ENCODE peak calls at places on chromosomes 12 and 14, in eight cellular contexts. N is tibial nerve; C is GM23248; A is NT2/D1; J is psoas muscle; S is K562; K is naive thymus-derived CD4-positive, alpha-beta T cell; H is HCT116. T is an unnamed sample. For H3K9me3, the result is how much of the 10 kb centered on the place peaks cover.

GRCh38 chr12:98352218-98352811 is 163.1 kb upstream of the TMPO start:
- DNase-seq in N (no peak), C (peak), A (no peak), J (no peak), S (no peak), K (no peak), H (peak), T (no peak)

GRCh38 chr12:13864081-13864673 is 117.2 kb downstream of the GRIN2B start:
- DNase-seq in N (peak), C (peak), A (peak), J (peak), S (peak), K (no peak), H (peak), T (peak)

GRCh38 chr12:78290606-78291345 is 460.1 kb downstream of the NAV3 start:
- DNase-seq in N (no peak), C (peak), A (no peak), J (no peak), S (no peak), K (no peak), H (no peak), T (no peak)

GRCh38 chr12:13981296-13981962 is at the start of gene GRIN2B:
- DNase-seq in N (no peak), C (no peak), A (peak), J (no peak), S (no peak), K (no peak), H (peak), T (no peak)

GRCh38 chr12:128178551-128178950 is 88.4 kb upstream of the TMEM132C start:
- DNase-seq in N (no peak), C (no peak), A (no peak), J (no peak), S (no peak), K (no peak), H (no peak), T (no peak)

GRCh38 chr12:124321040-124321481 is 26.2 kb downstream of the RFLNA start:
- DNase-seq in N (peak), C (peak), A (peak), J (peak), S (peak), K (peak), H (no peak), T (peak)

GRCh38 chr12:124471828-124472227 is 95.6 kb downstream of the NCOR2 start:
- DNase-seq in N (no peak), C (no peak), A (no peak), J (no peak), S (no peak), K (no peak), H (no peak), T (no peak)

GRCh38 chr14:100246136-100246535 is 7.2 kb downstream of the YY1 start:
- DNase-seq in N (no peak), C (no peak), A (no peak), J (no peak), S (peak), K (no peak), H (no peak), T (no peak)

GRCh38 chr12:95700316-95700785 is 90.2 kb downstream of the NTN4 start:
- DNase-seq in N (no peak), C (peak), A (no peak), J (no peak), S (no peak), K (no peak), H (no peak), T (no peak)

GRCh38 chr12:3692616-3693365 is 60.1 kb downstream of the CRACR2A start:
- DNase-seq in N (no peak), C (no peak), A (no peak), J (no peak), S (no peak), K (no peak), H (no peak), T (no peak)

GRCh38 chr12:31471823-31472222 is 119.1 kb downstream of the DENND5B start:
- DNase-seq in N (no peak), C (no peak), A (no peak), J (no peak), S (no peak), K (no peak), H (no peak), T (no peak)

GRCh38 chr14:24442240-24443052 is at the start of gene SDR39U1:
- DNase-seq in N (peak), C (peak), A (peak), J (peak), S (peak), K (peak), H (peak), T (peak)

GRCh38 chr12:50751921-50752721 is 11.8 kb upstream of the ATF1 start:
- DNase-seq in N (no peak), C (peak), A (no peak), J (no peak), S (peak), K (no peak), H (no peak), T (no peak)

GRCh38 chr12:115194448-115194847 is 510.5 kb upstream of the TBX3 start:
- DNase-seq in N (no peak), C (no peak), A (no peak), J (no peak), S (no peak), K (no peak), H (no peak), T (no peak)

GRCh38 chr12:24954261-24954660 is 5.4 kb upstream of the BCAT1 start:
- DNase-seq in N (no peak), C (no peak), A (no peak), J (no peak), S (no peak), K (no peak), H (no peak), T (no peak)

GRCh38 chr14:73240816-73241480 is 3.6 kb downstream of the PAPLN start:
- DNase-seq in N (no peak), C (no peak), A (no peak), J (no peak), S (no peak), K (no peak), H (no peak), T (no peak)

GRCh38 chr12:26971963-26972362 is 33.7 kb downstream of the FGFR1OP2 start:
- DNase-seq in N (no peak), C (no peak), A (no peak), J (no peak), S (no peak), K (peak), H (no peak), T (peak)

GRCh38 chr14:46574976-46575375 is 76.6 kb downstream of the RPL10L start:
- DNase-seq in N (no peak), C (no peak), A (no peak), J (no peak), S (no peak), K (no peak), H (no peak), T (no peak)

GRCh38 chr12:47838286-47838931 is 18.7 kb upstream of the HDAC7 start:
- DNase-seq in N (peak), C (peak), A (no peak), J (no peak), S (peak), K (peak), H (peak), T (no peak)

GRCh38 chr12:68349921-68350606 is 17.9 kb upstream of the MDM1 start:
- DNase-seq in N (no peak), C (peak), A (no peak), J (no peak), S (no peak), K (no peak), H (no peak), T (no peak)

GRCh38 chr12:77746108-77746507 is 84.6 kb upstream of the NAV3 start:
- DNase-seq in N (no peak), C (no peak), A (no peak), J (no peak), S (no peak), K (no peak), H (no peak), T (no peak)

GRCh38 chr14:70052990-70053389 is 135.8 kb downstream of the SLC8A3 start:
- DNase-seq in N (no peak), C (peak), A (no peak), J (no peak), S (no peak), K (no peak), H (no peak), T (no peak)

GRCh38 chr12:116882742-116883141 is 1.5 kb upstream of the HRK start:
- DNase-seq in N (no peak), C (peak), A (no peak), J (no peak), S (no peak), K (no peak), H (no peak), T (no peak)

DNA sequence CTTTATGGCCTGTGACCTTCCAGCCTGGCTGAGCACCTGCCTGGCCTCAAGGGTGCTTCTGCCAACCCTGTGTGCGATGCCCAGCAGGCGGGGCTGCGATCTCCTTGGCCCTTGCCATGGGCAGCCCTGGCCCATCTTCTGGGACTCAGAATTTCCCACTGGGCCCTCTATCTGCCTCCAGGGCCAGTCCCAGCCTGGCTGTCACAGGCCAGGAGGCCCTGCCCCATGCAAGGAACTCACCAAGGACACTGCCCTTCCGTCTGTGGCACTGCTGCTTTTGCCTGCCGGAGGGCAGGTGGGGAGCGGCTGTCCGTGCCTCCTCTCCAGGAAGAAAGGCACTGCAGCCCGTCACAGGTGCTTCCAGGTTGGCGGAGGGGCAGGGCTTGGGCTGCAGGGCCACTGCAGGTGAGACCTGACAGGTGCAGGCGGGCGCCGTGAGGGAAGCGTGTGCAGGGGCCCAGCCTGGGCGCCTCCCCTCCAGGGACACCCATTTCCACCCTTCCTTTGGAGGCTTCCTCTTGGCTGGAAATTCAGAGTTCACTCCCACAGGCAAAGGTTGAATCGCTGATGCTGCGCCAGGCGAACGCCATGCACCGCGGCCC is 177.8 kb downstream of the KIF26A start:
- DNase-seq in N (no peak), C (no peak), A (no peak), J (no peak), S (no peak), K (no peak), H (no peak), T (no peak)
- H3K9me3 ChIP-seq in N (under half), C (under half), A (under half), J (under half), S (under half), K (under half), H (under half), T (under half)

DNA sequence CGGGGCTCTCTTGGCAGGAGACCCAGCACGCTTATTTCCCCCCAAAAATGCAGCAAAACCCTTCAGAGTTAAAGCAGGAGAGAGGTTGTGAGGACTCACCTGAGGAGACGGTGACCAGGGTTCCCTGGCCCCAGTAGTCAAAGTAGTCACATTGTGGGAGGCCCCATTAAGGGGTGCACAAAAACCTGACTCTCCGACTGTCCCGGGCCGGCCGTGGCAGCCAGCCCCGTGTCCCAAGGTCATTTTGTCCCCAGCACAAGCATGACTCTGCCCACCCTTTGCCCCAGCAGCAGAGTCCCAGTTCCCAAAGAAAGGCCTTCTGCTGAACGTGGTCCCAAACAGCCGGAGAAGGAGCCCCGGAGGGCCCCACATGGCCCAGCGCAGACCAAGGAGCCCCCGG is 337.7 kb downstream of the TMEM121 start:
- DNase-seq in N (no peak), C (no peak), A (no peak), J (no peak), S (no peak), K (no peak), H (no peak), T (no peak)
- H3K9me3 ChIP-seq in N (under half), C (under half), A (under half), J (under half), S (under half), K (under half), H (under half), T (under half)

GRCh38 chr12:126434412-126434811 is 1369.2 kb downstream of the AACS start:
- DNase-seq in N (no peak), C (no peak), A (no peak), J (no peak), S (no peak), K (no peak), H (no peak), T (no peak)

GRCh38 chr12:126428769-126429168 is 1363.5 kb downstream of the AACS start:
- DNase-seq in N (no peak), C (no peak), A (no peak), J (no peak), S (no peak), K (no peak), H (no peak), T (no peak)

GRCh38 chr12:126430921-126431320 is 1365.7 kb downstream of the AACS start:
- DNase-seq in N (no peak), C (no peak), A (no peak), J (no peak), S (no peak), K (no peak), H (no peak), T (no peak)

GRCh38 chr12:126436041-126436440 is 1370.8 kb downstream of the AACS start:
- DNase-seq in N (no peak), C (no peak), A (no peak), J (no peak), S (no peak), K (no peak), H (no peak), T (no peak)

DNA sequence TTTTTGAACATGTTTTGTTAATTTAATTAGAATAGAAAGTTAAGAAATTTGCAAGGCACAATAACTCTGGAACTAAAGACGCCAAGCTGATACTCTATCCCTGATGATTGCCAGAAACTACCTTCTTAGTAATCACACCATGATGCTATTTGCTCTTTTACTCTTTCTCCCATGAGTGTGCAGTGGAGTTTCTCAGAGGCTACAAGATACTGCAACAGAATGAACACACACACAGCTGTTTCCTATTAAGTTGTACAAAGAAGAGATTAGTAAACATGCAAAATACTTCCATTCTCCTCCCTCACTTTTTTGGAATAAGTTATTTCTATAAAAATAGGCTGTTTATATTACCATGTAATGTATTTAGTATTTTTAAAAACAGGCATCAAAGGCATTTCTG is 1367.5 kb downstream of the AACS start:
- DNase-seq in N (no peak), C (no peak), A (no peak), J (no peak), S (no peak), K (no peak), H (no peak), T (no peak)
- H3K9me3 ChIP-seq in N (under half), C (under half), A (under half), J (under half), S (under half), K (under half), H (under half), T (under half)

DNA sequence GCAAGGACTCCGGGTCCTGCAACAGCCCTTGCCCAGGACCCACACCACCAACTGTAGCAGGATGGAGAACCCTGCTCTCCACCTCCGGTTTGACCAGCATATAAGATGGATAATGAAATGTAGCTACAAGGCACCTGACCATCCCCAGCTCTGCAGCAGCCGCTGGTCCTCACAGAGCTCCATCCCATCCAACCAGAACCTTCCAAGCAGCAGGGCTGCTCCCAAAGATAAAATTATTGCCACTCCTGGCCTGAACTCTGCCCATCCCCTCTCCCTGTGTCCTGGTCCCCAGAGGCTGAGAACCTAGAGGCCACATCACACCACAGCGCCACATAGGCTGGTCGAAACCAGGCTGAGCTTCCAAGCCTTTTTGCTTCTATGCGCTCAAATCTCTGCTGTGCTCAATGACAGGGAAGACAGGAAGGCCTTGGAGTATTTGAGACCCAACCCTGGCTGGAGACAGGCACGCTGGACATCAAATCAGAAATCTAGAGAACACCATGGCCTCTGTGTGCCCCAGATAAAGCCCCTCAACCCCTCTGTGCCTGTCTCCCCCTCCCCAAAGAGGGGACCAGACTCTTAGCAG is 4.2 kb downstream of the CDK2AP1 start:
- DNase-seq in N (no peak), C (no peak), A (no peak), J (no peak), S (no peak), K (no peak), H (no peak), T (no peak)
- H3K9me3 ChIP-seq in N (under half), C (under half), A (under half), J (under half), S (under half), K (under half), H (under half), T (under half)

GRCh38 chr12:133145981-133146380 is 15.6 kb downstream of the ZNF10 start:
- DNase-seq in N (no peak), C (no peak), A (no peak), J (no peak), S (no peak), K (no peak), H (no peak), T (no peak)
- H3K9me3 ChIP-seq in N (under half), C (under half), A (half or more), J (half or more), S (under half), K (half or more), H (under half), T (under half)

DNA sequence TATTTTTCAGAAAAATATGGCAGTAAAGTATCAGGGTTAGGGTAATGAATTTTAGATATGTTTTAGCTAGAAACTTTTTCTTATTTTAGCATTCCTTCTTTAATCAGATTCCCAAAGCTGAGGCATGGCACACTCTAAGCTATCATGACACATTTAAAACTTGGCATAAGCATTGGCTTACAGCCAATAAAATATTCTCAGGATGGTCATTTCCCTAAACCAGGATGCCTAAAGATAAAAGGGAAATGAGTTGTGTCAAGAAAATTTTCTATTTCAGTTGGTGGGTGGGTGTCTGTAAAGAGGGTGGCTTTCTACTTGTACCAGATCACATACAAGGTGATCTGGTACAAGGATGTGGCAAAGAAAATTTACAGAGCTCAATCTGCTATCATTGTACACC is 47.8 kb downstream of the PEBP1 start:
- DNase-seq in N (no peak), C (peak), A (no peak), J (no peak), S (no peak), K (no peak), H (no peak), T (no peak)
- H3K9me3 ChIP-seq in N (under half), C (under half), A (under half), J (under half), S (under half), K (under half), H (under half), T (under half)

T was measured in CD4-positive, alpha-beta memory T cell.